ENCODE peak calls at places on chromosomes 3 and 15, in ten cellular contexts. Q, R, N, U, T, K, M, F, J and Z are unnamed samples.

GRCh38 chr3:155079795-155080546 is at the start of gene MME:
- DNase-seq in Q (peak), R (no peak), N (peak), U (peak), T (peak), K (peak), M (no peak), F (no peak), J (peak), Z (no peak)

GRCh38 chr15:63597033-63597790 is at the start of gene FBXL22:
- DNase-seq in Q (no peak), R (no peak), N (peak), U (peak), T (no peak), K (no peak), M (no peak), F (peak), J (peak), Z (no peak)

GRCh38 chr3:193841581-193841980 is 248.6 kb downstream of the OPA1 start:
- DNase-seq in Q (no peak), R (no peak), N (no peak), U (no peak), T (no peak), K (no peak), M (no peak), F (no peak), J (no peak), Z (no peak)

GRCh38 chr15:81410318-81410753 is 36.3 kb upstream of the TMC3 start:
- DNase-seq in Q (peak), R (peak), N (peak), U (peak), T (no peak), K (no peak), M (peak), F (peak), J (peak), Z (peak)

GRCh38 chr3:34387831-34388564 is 589.6 kb downstream of the PDCD6IP start:
- DNase-seq in Q (no peak), R (no peak), N (peak), U (no peak), T (no peak), K (no peak), M (no peak), F (no peak), J (no peak), Z (no peak)

GRCh38 chr15:35874260-35874905 is 328.4 kb upstream of the DPH6 start:
- DNase-seq in Q (no peak), R (peak), N (no peak), U (peak), T (no peak), K (no peak), M (peak), F (no peak), J (no peak), Z (no peak)

GRCh38 chr15:39460748-39461147 is 120.1 kb upstream of the THBS1 start:
- DNase-seq in Q (no peak), R (no peak), N (no peak), U (no peak), T (no peak), K (no peak), M (no peak), F (no peak), J (no peak), Z (no peak)

GRCh38 chr3:117977504-117978228 is 1057.0 kb downstream of the IGSF11 start:
- DNase-seq in Q (no peak), R (no peak), N (no peak), U (no peak), T (no peak), K (no peak), M (no peak), F (no peak), J (no peak), Z (no peak)

GRCh38 chr3:188133219-188133618 is 20.7 kb upstream of the LPP start:
- DNase-seq in Q (no peak), R (no peak), N (no peak), U (peak), T (no peak), K (no peak), M (no peak), F (no peak), J (no peak), Z (no peak)

GRCh38 chr15:99507732-99508571 is 57.8 kb upstream of the MEF2A start:
- DNase-seq in Q (no peak), R (no peak), N (peak), U (no peak), T (no peak), K (peak), M (no peak), F (peak), J (no peak), Z (no peak)

GRCh38 chr3:29099775-29100174 is 181.1 kb upstream of the RBMS3 start:
- DNase-seq in Q (no peak), R (no peak), N (no peak), U (peak), T (no peak), K (no peak), M (no peak), F (no peak), J (no peak), Z (no peak)

GRCh38 chr3:15527031-15527459 is 5.5 kb upstream of the COLQ start:
- DNase-seq in Q (peak), R (no peak), N (no peak), U (peak), T (no peak), K (no peak), M (no peak), F (peak), J (peak), Z (no peak)

GRCh38 chr15:70528270-70528706 is 235.1 kb downstream of the UACA start:
- DNase-seq in Q (no peak), R (no peak), N (no peak), U (peak), T (peak), K (peak), M (peak), F (no peak), J (no peak), Z (peak)

GRCh38 chr3:17605032-17605431 is 137.4 kb downstream of the TBC1D5 start:
- DNase-seq in Q (no peak), R (peak), N (no peak), U (peak), T (no peak), K (no peak), M (peak), F (no peak), J (no peak), Z (no peak)

GRCh38 chr3:4866841-4867240 is 112.4 kb upstream of the BHLHE40 start:
- DNase-seq in Q (no peak), R (peak), N (no peak), U (peak), T (no peak), K (no peak), M (no peak), F (no peak), J (no peak), Z (no peak)

GRCh38 chr3:100869787-100870186 is 123.4 kb downstream of the ABI3BP start:
- DNase-seq in Q (no peak), R (no peak), N (no peak), U (peak), T (no peak), K (no peak), M (no peak), F (no peak), J (no peak), Z (no peak)

GRCh38 chr15:100276519-100276918 is 65.3 kb downstream of the ADAMTS17 start:
- DNase-seq in Q (no peak), R (no peak), N (no peak), U (no peak), T (no peak), K (no peak), M (no peak), F (no peak), J (no peak), Z (peak)

GRCh38 chr3:146134348-146135117 is 26.5 kb downstream of the PLOD2 start:
- DNase-seq in Q (peak), R (no peak), N (no peak), U (peak), T (no peak), K (no peak), M (no peak), F (no peak), J (no peak), Z (no peak)

DNA sequence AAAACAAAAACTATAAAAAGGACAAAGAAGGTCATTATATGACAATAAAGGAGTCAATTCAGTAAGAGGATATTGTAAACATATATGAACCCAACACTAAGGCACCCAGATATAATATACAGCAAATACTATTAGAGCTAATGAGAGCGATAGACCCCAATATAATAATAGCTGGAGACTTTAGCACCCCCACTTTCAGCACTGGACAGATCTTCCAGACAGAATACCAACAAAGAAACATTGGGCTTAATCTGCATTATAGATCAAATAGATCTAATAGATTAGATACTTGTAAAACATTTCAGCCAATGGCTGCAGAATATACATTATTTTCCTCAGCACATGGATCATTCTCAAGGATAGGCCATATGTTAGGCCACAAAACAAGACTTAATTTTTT is 53.4 kb downstream of the NUDT16 start:
- DNase-seq in Q (no peak), R (no peak), N (no peak), U (no peak), T (no peak), K (no peak), M (no peak), F (no peak), J (no peak), Z (no peak)
- H3K4me3 ChIP-seq in Q (no peak), R (no peak), N (no peak), U (no peak), T (no peak), K (no peak), M (no peak), F (no peak), J (no peak), Z (no peak)

GRCh38 chr3:143521803-143522202 is 326.5 kb downstream of the SLC9A9 start:
- DNase-seq in Q (no peak), R (no peak), N (no peak), U (no peak), T (no peak), K (no peak), M (no peak), F (no peak), J (no peak), Z (no peak)
- TF ChIP-seq POLR2A in Q (no peak), R (no peak), N (no peak), U (no peak), T (no peak), K (no peak), M (no peak), F (no peak), J (no peak), Z (no peak)

GRCh38 chr3:149968216-149968615 is 2.5 kb downstream of the PFN2 start:
- DNase-seq in Q (no peak), R (peak), N (no peak), U (peak), T (no peak), K (no peak), M (no peak), F (no peak), J (no peak), Z (no peak)

GRCh38 chr3:149970716-149971402 is at the start of gene PFN2:
- DNase-seq in Q (no peak), R (peak), N (peak), U (peak), T (peak), K (peak), M (peak), F (peak), J (peak), Z (no peak)

GRCh38 chr3:149969945-149970715 is 565 bp downstream of the PFN2 start:
- DNase-seq in Q (no peak), R (peak), N (peak), U (peak), T (peak), K (peak), M (peak), F (peak), J (peak), Z (no peak)

GRCh38 chr3:149967067-149967685 is 3.5 kb downstream of the PFN2 start:
- DNase-seq in Q (no peak), R (peak), N (no peak), U (peak), T (no peak), K (no peak), M (peak), F (no peak), J (no peak), Z (no peak)

DNA sequence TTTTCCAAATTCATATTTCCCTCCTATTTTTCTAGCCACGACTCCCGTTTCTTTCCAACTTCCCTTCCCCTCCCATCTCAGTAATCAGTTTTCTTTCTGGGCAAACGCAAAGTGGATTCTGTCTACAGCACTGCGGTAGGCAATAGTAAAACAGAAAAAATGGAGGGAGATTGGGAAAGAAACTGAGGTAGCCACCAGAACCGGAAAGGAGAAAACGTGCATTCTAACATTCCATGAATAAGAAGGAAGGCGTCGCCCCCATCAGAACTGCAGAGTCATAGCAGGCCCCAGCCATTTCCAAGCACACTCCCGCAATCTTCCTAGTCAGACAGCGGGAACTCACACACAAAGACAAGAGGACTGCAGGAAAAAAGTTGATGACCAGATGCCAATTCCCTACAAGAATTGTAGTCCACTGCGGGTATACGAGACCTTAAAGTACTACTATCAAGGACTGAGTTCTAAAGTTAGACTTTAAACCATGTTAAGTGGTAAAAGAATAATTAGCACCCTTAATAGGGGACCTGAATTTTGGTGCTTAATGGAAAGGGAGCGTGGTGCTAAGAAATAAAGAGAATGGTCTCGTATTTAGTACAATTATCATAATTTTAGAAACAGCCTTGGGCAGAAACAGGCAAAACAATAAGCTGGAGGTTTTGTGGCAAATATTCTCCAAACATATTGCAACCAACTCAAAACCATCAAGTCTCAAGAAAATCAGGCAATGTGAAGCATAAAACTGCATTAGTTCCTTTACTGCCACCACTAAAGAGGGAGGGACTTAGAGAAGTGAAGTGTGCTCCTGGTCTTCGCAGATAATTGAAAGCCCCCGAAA is 1.4 kb downstream of the PFN2 start:
- DNase-seq in Q (peak), R (peak), N (peak), U (peak), T (no peak), K (no peak), M (peak), F (peak), J (peak), Z (no peak)
- H3K27ac ChIP-seq in Q (peak), R (peak), N (peak), U (peak), T (no peak), K (peak), M (peak), F (peak), J (peak), Z (peak)

DNA sequence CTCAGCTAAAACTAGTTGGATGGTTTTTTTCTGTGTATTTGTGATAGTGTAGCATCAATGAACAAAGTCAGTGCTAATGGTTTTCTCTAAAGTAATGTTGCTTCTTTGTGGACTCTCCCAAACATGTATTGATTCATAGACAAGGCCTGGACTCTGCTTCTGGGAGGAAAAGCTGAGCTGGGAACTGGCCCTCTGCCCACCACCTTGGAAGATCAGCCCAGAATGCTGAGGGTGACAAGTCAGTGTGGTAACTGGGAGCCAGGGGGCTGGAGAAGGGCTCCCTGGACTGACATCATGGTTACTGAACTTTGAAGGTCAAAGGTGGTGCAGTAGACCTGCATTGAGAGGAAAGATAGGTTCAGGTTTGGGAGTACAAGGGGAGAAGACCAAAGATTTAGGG is 3.0 kb downstream of the ARHGAP31 start:
- DNase-seq in Q (no peak), R (no peak), N (peak), U (peak), T (no peak), K (peak), M (no peak), F (no peak), J (no peak), Z (no peak)
- H3K4me3 ChIP-seq in Q (no peak), R (no peak), N (peak), U (no peak), T (peak), K (no peak), M (no peak), F (peak), J (no peak), Z (peak)

GRCh38 chr15:57375827-57376694 is at the start of gene CGNL1:
- DNase-seq in Q (no peak), R (no peak), N (peak), U (no peak), T (peak), K (no peak), M (no peak), F (peak), J (peak), Z (no peak)
- TF ChIP-seq POLR2A in Q (no peak), R (peak), N (no peak), U (no peak), T (no peak), K (no peak), M (no peak), F (peak), J (peak), Z (no peak)

GRCh38 chr15:67784057-67784781 is 41.1 kb upstream of the SKOR1 start:
- DNase-seq in Q (no peak), R (no peak), N (no peak), U (no peak), T (no peak), K (peak), M (no peak), F (no peak), J (no peak), Z (no peak)

GRCh38 chr15:67782592-67782991 is 42.7 kb upstream of the SKOR1 start:
- DNase-seq in Q (no peak), R (no peak), N (no peak), U (no peak), T (no peak), K (no peak), M (no peak), F (no peak), J (no peak), Z (no peak)

GRCh38 chr15:67784856-67785430 is 40.4 kb upstream of the SKOR1 start:
- DNase-seq in Q (no peak), R (no peak), N (no peak), U (no peak), T (no peak), K (no peak), M (no peak), F (no peak), J (no peak), Z (no peak)

GRCh38 chr15:67781907-67782559 is 43.3 kb upstream of the SKOR1 start:
- DNase-seq in Q (no peak), R (no peak), N (no peak), U (no peak), T (no peak), K (no peak), M (no peak), F (no peak), J (no peak), Z (no peak)

DNA sequence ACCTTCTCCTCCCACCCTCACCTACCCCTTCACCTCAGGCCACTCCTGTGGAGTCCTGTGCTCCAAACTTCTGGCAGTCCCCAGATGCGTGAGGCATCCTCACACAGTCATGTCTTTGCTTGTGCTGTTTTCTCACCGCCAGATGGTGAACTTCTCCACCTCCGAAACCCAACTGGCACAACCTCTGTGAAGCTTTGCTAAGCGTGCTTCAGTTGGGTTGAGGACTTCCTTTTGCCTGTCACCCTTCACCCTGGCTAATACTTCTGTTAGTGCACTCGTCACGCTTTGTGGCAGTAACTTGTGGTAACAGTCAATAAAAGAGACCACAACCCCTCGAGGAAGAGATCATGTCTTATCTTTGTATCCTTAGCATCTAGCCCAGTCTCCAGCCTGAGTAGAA is 42.0 kb upstream of the SKOR1 start:
- DNase-seq in Q (no peak), R (no peak), N (no peak), U (no peak), T (no peak), K (no peak), M (no peak), F (no peak), J (no peak), Z (no peak)
- H3K27ac ChIP-seq in Q (no peak), R (no peak), N (no peak), U (no peak), T (no peak), K (peak), M (no peak), F (no peak), J (no peak), Z (no peak)

DNA sequence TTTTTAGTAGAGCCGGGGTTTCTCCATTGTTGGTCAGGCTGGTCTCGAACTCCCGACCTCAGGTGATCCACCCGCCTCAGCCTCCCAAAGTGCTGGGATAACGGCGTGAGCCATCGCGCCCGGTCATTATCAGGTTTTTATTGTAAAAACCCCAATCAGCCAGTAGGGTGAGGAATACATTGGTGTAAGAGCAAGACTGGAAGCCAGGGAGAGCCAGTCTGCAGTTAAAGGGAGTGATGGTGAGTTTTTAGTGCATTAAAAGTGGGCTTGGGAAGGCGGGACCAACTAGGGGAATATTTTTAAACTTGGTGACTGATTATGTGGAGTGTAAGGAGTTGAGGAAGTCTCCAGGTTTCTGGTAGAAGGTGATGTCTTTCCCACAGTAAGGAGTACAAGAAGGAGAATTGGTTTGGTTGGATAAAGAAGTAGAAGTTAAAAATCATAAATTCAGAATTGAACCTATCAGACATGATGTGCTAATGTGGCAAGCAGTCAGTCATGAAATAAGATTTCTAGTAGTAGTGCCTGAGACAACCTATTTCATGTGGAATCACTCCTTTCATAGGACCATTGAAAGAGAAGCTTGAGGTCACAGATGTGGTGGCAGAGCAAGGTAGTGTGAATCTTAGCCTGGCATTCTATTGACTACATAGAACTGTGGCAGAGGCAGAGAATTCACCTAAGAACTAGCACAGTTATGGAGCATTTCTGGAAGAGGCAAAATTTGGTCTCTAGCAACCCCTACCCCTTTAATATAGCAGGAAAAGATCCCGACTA is 2.4 kb upstream of the DCBLD2 start:
- DNase-seq in Q (no peak), R (no peak), N (no peak), U (no peak), T (no peak), K (peak), M (no peak), F (no peak), J (no peak), Z (no peak)
- H3K4me3 ChIP-seq in Q (no peak), R (peak), N (no peak), U (no peak), T (no peak), K (no peak), M (no peak), F (no peak), J (no peak), Z (no peak)